ENCODE peak calls at places on chromosomes 2 and 18, in six cellular contexts. I is stomach, V is prostate gland, H is IMR-90, A is K562, J is body of pancreas. B is an unnamed sample.

GRCh38 chr18:43627833-43628370 is 350.6 kb upstream of the SYT4 start:
- DNase-seq in I (no peak), V (no peak), H (no peak), A (no peak), J (no peak), B (no peak)

GRCh38 chr2:189014426-189015138 is 40.4 kb downstream of the COL3A1 start:
- DNase-seq in I (no peak), V (no peak), H (peak), A (no peak), J (peak), B (no peak)

GRCh38 chr18:62728254-62728653 is 12.9 kb downstream of the PHLPP1 start:
- DNase-seq in I (no peak), V (no peak), H (no peak), A (no peak), J (no peak), B (no peak)

GRCh38 chr2:239677455-239678185 is 276.8 kb upstream of the HDAC4 start:
- DNase-seq in I (no peak), V (no peak), H (no peak), A (no peak), J (no peak), B (no peak)

GRCh38 chr18:43933177-43933576 is 655.9 kb upstream of the SYT4 start:
- DNase-seq in I (no peak), V (no peak), H (no peak), A (no peak), J (no peak), B (no peak)

GRCh38 chr2:16058256-16058655 is 117.9 kb downstream of the MYCN start:
- DNase-seq in I (no peak), V (no peak), H (no peak), A (no peak), J (no peak), B (no peak)

GRCh38 chr2:188984126-188984525 is 10.0 kb downstream of the COL3A1 start:
- DNase-seq in I (no peak), V (no peak), H (peak), A (no peak), J (no peak), B (no peak)

GRCh38 chr2:118841828-118842461 is 5.5 kb downstream of the EN1 start:
- DNase-seq in I (no peak), V (no peak), H (no peak), A (no peak), J (no peak), B (no peak)

GRCh38 chr18:13562494-13563029 is 163.8 kb downstream of the FAM210A start:
- DNase-seq in I (no peak), V (no peak), H (no peak), A (no peak), J (no peak), B (no peak)

GRCh38 chr2:64291181-64291580 is 147.0 kb upstream of the PELI1 start:
- DNase-seq in I (peak), V (no peak), H (peak), A (no peak), J (no peak), B (no peak)

GRCh38 chr2:45888167-45888566 is 236.7 kb downstream of the PRKCE start:
- DNase-seq in I (no peak), V (no peak), H (peak), A (no peak), J (no peak), B (no peak)

GRCh38 chr2:45889620-45890019 is 238.1 kb downstream of the PRKCE start:
- DNase-seq in I (no peak), V (no peak), H (no peak), A (no peak), J (no peak), B (no peak)

GRCh38 chr2:45890094-45890646 is 238.7 kb downstream of the PRKCE start:
- DNase-seq in I (no peak), V (no peak), H (no peak), A (no peak), J (no peak), B (no peak)

GRCh38 chr2:45888641-45889040 is 237.2 kb downstream of the PRKCE start:
- DNase-seq in I (no peak), V (no peak), H (no peak), A (no peak), J (no peak), B (no peak)

GRCh38 chr2:45889053-45889452 is 237.6 kb downstream of the PRKCE start:
- DNase-seq in I (no peak), V (no peak), H (peak), A (peak), J (peak), B (peak)
- TF ChIP-seq POLR2A in I (no peak), V (no peak), H (no peak), A (no peak), J (no peak), B (no peak)

GRCh38 chr2:176096986-176097819 is 2.4 kb upstream of the HOXD12 start:
- DNase-seq in I (peak), V (peak), H (peak), A (peak), J (peak), B (peak)
- TF ChIP-seq POLR2A in I (no peak), V (peak), H (no peak), A (no peak), J (no peak), B (no peak)

GRCh38 chr2:98488252-98488651 is 43.6 kb downstream of the INPP4A start:
- DNase-seq in I (no peak), V (no peak), H (no peak), A (no peak), J (no peak), B (no peak)

GRCh38 chr2:98487101-98487805 is 42.6 kb downstream of the INPP4A start:
- DNase-seq in I (no peak), V (no peak), H (no peak), A (no peak), J (no peak), B (no peak)

GRCh38 chr2:98485453-98485755 is 40.7 kb downstream of the INPP4A start:
- DNase-seq in I (no peak), V (no peak), H (no peak), A (no peak), J (no peak), B (no peak)

GRCh38 chr2:98486374-98486981 is 41.8 kb downstream of the INPP4A start:
- DNase-seq in I (no peak), V (no peak), H (no peak), A (no peak), J (no peak), B (no peak)

GRCh38 chr2:98487806-98488189 is 43.1 kb downstream of the INPP4A start:
- DNase-seq in I (no peak), V (no peak), H (peak), A (peak), J (peak), B (peak)
- TF ChIP-seq POLR2A in I (no peak), V (no peak), H (no peak), A (no peak), J (no peak), B (no peak)

GRCh38 chr2:233429175-233429897 is 75.0 kb downstream of the DGKD start:
- DNase-seq in I (peak), V (no peak), H (no peak), A (no peak), J (peak), B (no peak)
- TF ChIP-seq POLR2A in I (no peak), V (no peak), H (no peak), A (no peak), J (no peak), B (no peak)

GRCh38 chr2:111121873-111122630 is 1.3 kb downstream of the BCL2L11 start:
- DNase-seq in I (peak), V (peak), H (peak), A (peak), J (peak), B (peak)
- TF ChIP-seq POLR2A in I (no peak), V (peak), H (no peak), A (peak), J (peak), B (peak)

GRCh38 chr2:38875576-38876367 is at the start of the genes DHX57 and MORN2:
- DNase-seq in I (peak), V (peak), H (peak), A (peak), J (peak), B (peak)
- TF ChIP-seq POLR2A in I (no peak), V (no peak), H (no peak), A (peak), J (no peak), B (peak)

GRCh38 chr2:190648289-190649034 is 421 bp upstream of the NAB1 start:
- DNase-seq in I (peak), V (peak), H (peak), A (peak), J (peak), B (peak)
- TF ChIP-seq POLR2A in I (no peak), V (peak), H (no peak), A (peak), J (peak), B (peak)

GRCh38 chr2:171523339-171523931 is 1.2 kb downstream of the CYBRD1 start:
- DNase-seq in I (peak), V (peak), H (peak), A (peak), J (peak), B (peak)

GRCh38 chr2:171523969-171524401 is 1.7 kb downstream of the CYBRD1 start:
- DNase-seq in I (no peak), V (peak), H (peak), A (no peak), J (no peak), B (peak)

GRCh38 chr2:171521361-171522056 is 765 bp upstream of the CYBRD1 start:
- DNase-seq in I (no peak), V (no peak), H (no peak), A (no peak), J (no peak), B (peak)

GRCh38 chr2:171522804-171523338 is 597 bp downstream of the CYBRD1 start:
- DNase-seq in I (no peak), V (peak), H (no peak), A (peak), J (no peak), B (peak)

DNA sequence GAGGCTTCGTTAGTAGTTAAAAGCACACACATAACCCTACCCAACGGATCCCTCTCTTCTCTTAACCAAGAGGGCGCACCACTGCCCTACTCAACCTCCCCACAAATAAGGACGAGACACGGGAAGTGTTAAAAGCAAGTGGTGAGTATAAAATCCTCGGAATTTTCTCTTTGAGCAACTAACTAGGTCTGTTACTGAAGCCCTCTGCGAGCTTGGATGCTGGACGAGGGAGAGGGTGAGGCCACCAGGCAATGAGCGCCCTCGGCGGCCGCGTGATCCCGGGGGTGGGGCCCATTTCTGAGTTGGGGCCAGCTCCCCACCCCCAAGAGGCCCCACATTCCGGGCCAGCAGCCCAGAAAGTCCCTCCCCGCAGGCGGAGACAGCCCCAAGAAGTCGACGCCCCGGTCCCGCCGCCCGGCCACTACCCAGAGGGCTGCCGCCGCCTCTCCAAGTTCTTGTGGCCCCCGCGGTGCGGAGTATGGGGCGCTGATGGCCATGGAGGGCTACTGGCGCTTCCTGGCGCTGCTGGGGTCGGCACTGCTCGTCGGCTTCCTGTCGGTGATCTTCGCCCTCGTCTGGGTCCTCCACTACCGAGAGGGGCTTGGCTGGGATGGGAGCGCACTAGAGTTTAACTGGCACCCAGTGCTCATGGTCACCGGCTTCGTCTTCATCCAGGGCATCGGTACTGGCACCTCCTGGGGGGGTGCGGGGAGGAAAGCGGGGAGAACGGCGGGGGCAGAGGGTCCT is at the start of gene CYBRD1:
- DNase-seq in I (peak), V (peak), H (peak), A (peak), J (peak), B (peak)
- TF ChIP-seq POLR2A in I (no peak), V (peak), H (peak), A (peak), J (no peak), B (peak)